ENCODE peak calls at places on chromosomes 13 and 19, in four cellular contexts. One of them, this sample, is unnamed.
A peak's percentile ranks its signal among the peaks of the same experiment; 100 is the strongest.

GRCh38 chr13:36412736-36413135 is 19.6 kb upstream of the CCNA1 start:
- DNase-seq in H1: no peak
- DNase-seq in H9: no peak
- DNase-seq in IMR-90: no peak
- DNase-seq in this sample: no peak

GRCh38 chr13:113547248-113547971 is 37.1 kb upstream of the TFDP1 start:
- DNase-seq in H9: no peak
- DNase-seq in IMR-90: peak; percentile 39
- DNase-seq in H1: no peak
- DNase-seq in this sample: no peak

GRCh38 chr19:57611113-57611512 is 2.9 kb upstream of the ZNF134 start:
- DNase-seq in H1: no peak
- DNase-seq in H9: no peak
- DNase-seq in IMR-90: no peak
- DNase-seq in this sample: no peak

GRCh38 chr13:41565221-41565620 is 107.9 kb downstream of the RGCC start:
- DNase-seq in IMR-90: peak; percentile 97
- DNase-seq in H9: no peak
- DNase-seq in H1: no peak
- DNase-seq in this sample: no peak

GRCh38 chr13:113546571-113547247 is 37.8 kb upstream of the TFDP1 start:
- DNase-seq in IMR-90: peak; percentile 28
- DNase-seq in H9: no peak
- DNase-seq in H1: no peak
- DNase-seq in this sample: no peak

GRCh38 chr19:16367269-16367683 is 42.6 kb downstream of the KLF2 start:
- DNase-seq in H1: no peak
- DNase-seq in IMR-90: no peak
- DNase-seq in H9: no peak
- DNase-seq in this sample: no peak

GRCh38 chr13:35388979-35389378 is 87.5 kb downstream of the MAB21L1 start:
- DNase-seq in H1: no peak
- DNase-seq in H9: no peak
- DNase-seq in IMR-90: peak; percentile 3
- DNase-seq in this sample: peak; percentile 7

GRCh38 chr13:110436276-110436675 is 125.2 kb downstream of the RAB20 start:
- DNase-seq in IMR-90: peak; percentile 11
- DNase-seq in H1: no peak
- DNase-seq in H9: no peak
- DNase-seq in this sample: no peak

GRCh38 chr13:23175920-23176319 is 4.9 kb upstream of the SGCG start:
- DNase-seq in H9: no peak
- DNase-seq in IMR-90: peak; percentile 11
- DNase-seq in H1: no peak
- DNase-seq in this sample: no peak

GRCh38 chr19:46478356-46478986 is 7.1 kb upstream of the PNMA8A start:
- DNase-seq in H9: no peak
- DNase-seq in H1: no peak
- DNase-seq in IMR-90: peak; percentile 80
- DNase-seq in this sample: peak; percentile 80
- H3K4me2 ChIP-seq in H9: no peak overlapping the region
- H3K4me2 ChIP-seq in H1: peak overlapping the region; percentile 24
- H3K4me2 ChIP-seq in IMR-90: no peak overlapping the region
- H3K4me2 ChIP-seq in this sample: no peak overlapping the region

GRCh38 chr13:51800456-51800855 is 3.5 kb downstream of the DHRS12 start:
- DNase-seq in H1: no peak
- DNase-seq in IMR-90: no peak
- DNase-seq in H9: no peak
- DNase-seq in this sample: no peak
- H2BK5ac ChIP-seq in H1: no peak overlapping the region
- H2BK5ac ChIP-seq in IMR-90: no peak overlapping the region
- H2BK5ac ChIP-seq in H9: no peak overlapping the region
- H2BK5ac ChIP-seq in this sample: no peak overlapping the region

DNA sequence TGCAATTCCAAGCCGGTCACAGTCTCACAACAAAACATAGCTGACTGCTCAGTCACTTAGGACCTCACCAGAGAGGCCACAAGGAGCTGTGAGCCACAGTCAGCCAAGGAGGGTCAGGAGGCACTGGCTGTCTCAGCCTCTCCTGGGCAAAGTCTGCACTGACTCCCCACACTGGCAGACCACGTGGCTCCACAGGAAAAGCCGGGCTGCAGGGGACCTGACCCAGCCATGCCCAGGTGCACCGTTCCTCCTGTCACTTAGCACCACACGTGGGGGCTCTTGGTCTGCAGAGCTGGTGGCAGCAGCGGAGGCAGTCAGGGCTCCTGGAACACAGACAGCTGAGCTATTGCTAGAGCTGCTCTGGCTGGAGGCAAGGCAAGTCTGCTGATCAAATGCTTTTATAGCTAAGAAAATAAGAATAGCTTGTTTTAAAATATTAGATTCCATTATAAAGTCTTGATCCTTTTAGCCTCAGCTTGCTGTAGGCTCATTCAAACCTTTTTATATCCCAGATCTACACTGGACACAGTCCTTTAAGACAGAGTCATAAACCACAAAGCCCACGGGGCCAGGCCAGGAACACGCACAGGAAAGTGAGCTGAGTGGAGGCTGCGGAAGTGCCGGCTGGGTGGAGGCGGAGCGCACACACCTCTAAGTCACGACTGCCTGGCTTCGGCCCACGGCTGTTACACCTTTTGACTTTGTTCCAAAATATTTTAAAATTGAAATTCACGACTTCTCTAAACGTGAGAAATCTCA is 744.1 kb downstream of the UQCRFS1 start:
- DNase-seq in H1: no peak
- DNase-seq in IMR-90: no peak
- DNase-seq in H9: peak; percentile 73
- DNase-seq in this sample: peak; percentile 39
- H3K56ac ChIP-seq in H1: no peak overlapping the region
- H3K56ac ChIP-seq in IMR-90: no peak overlapping the region
- H3K56ac ChIP-seq in H9: no peak overlapping the region
- H3K56ac ChIP-seq in this sample: no peak overlapping the region

GRCh38 chr13:21014666-21015170 is 46.7 kb downstream of the LATS2 start:
- DNase-seq in IMR-90: peak; percentile 91
- DNase-seq in H9: no peak
- DNase-seq in H1: no peak
- DNase-seq in this sample: no peak
- H3K4me2 ChIP-seq in IMR-90: peak overlapping the region; percentile 44
- H3K4me2 ChIP-seq in H9: no peak overlapping the region
- H3K4me2 ChIP-seq in H1: no peak overlapping the region
- H3K4me2 ChIP-seq in this sample: no peak overlapping the region

DNA sequence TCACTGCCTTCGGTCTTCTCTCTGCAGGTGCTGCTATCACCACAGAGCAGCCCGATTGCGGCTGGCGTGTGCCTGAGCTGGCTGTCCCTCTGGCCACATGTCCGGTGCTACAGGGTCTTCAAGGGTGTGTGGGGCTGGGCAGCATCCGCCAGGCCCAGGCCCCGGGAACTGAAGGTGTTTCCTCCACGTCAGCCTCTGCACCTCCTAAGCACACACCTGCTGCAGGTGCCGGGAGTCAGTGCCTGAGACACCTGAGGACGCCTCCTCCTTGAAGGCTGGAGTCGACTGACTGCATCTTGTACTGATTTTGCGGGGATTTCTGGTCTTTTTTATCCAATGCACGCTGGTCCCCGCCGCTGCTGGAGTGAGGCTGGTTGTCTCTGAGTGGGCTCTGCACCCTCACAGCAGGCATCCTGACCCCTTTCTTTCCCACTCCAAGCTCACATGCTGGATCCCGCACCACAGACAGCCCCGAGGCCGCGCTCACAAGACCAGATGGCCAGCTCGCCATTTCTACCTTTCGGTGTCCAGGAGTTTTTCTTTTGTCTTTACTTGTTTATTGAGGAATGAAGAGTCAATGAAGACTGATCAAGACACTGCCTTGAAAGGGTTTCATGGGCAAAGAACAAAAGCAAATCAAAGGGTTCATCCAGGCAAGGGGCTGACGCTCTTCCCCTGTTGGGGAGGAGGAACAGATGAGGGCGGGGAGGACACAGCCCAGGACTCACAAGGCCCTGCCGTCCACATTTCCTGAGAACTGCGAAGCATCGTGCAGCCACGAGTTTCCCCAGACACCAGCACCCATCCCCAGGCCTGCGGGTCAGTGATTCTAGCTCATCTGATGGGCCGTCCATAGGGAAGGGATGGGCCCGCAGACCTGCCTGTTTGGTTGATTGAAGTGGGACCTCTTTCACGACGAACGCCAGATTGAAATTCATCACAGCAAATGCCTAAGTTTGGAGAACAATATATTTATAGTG is 203.8 kb upstream of the SOX1 start:
- DNase-seq in H9: no peak
- DNase-seq in H1: no peak
- DNase-seq in IMR-90: no peak
- DNase-seq in this sample: no peak
- H2BK5ac ChIP-seq in H9: no peak overlapping the region
- H2BK5ac ChIP-seq in H1: no peak overlapping the region
- H2BK5ac ChIP-seq in IMR-90: no peak overlapping the region
- H2BK5ac ChIP-seq in this sample: no peak overlapping the region

GRCh38 chr19:35314031-35314430 is 15.0 kb upstream of the CD22 start:
- DNase-seq in H1: no peak
- DNase-seq in IMR-90: no peak
- DNase-seq in H9: no peak
- DNase-seq in this sample: no peak
- H3K56ac ChIP-seq in H1: no peak overlapping the region
- H3K56ac ChIP-seq in IMR-90: no peak overlapping the region
- H3K56ac ChIP-seq in H9: no peak overlapping the region
- H3K56ac ChIP-seq in this sample: no peak overlapping the region

This sample was measured in mesendoderm.